ENCODE peak calls at places on chromosomes 11 and 22, in five cellular contexts. One of them, this sample, is unnamed.

GRCh38 chr11:8063319-8063718 is 17.7 kb upstream of the TUB start:
- DNase-seq in islet precursor cell: no peak
- DNase-seq in activated T-helper 1 cell treated with anti-CD3 and anti-CD28 coated beads, Interleukin-2, amount 50 U/mL, for 16 hours: no peak
- DNase-seq in naive thymus-derived CD8-positive, alpha-beta T cell: no peak
- DNase-seq in EH: peak
- DNase-seq in this sample: peak

GRCh38 chr11:113771964-113772363 is 1.5 kb downstream of the ZW10 start:
- DNase-seq in islet precursor cell: no peak
- DNase-seq in activated T-helper 1 cell treated with anti-CD3 and anti-CD28 coated beads, Interleukin-2, amount 50 U/mL, for 16 hours: no peak
- DNase-seq in naive thymus-derived CD8-positive, alpha-beta T cell: no peak
- DNase-seq in EH: no peak
- DNase-seq in this sample: no peak

GRCh38 chr11:44708063-44708462 is 18.7 kb upstream of the TSPAN18 start:
- DNase-seq in islet precursor cell: no peak
- DNase-seq in activated T-helper 1 cell treated with anti-CD3 and anti-CD28 coated beads, Interleukin-2, amount 50 U/mL, for 16 hours: no peak
- DNase-seq in naive thymus-derived CD8-positive, alpha-beta T cell: no peak
- DNase-seq in EH: no peak
- DNase-seq in this sample: no peak

GRCh38 chr11:38795027-38795426 is 2197.0 kb upstream of the RAG2 start:
- DNase-seq in islet precursor cell: no peak
- DNase-seq in activated T-helper 1 cell treated with anti-CD3 and anti-CD28 coated beads, Interleukin-2, amount 50 U/mL, for 16 hours: no peak
- DNase-seq in naive thymus-derived CD8-positive, alpha-beta T cell: no peak
- DNase-seq in EH: no peak
- DNase-seq in this sample: no peak

GRCh38 chr22:38578505-38578904 is 8.5 kb upstream of the DMC1 start:
- DNase-seq in islet precursor cell: no peak
- DNase-seq in activated T-helper 1 cell treated with anti-CD3 and anti-CD28 coated beads, Interleukin-2, amount 50 U/mL, for 16 hours: no peak
- DNase-seq in naive thymus-derived CD8-positive, alpha-beta T cell: no peak
- DNase-seq in EH: no peak
- DNase-seq in this sample: no peak

GRCh38 chr11:100867601-100868000 is 180.5 kb downstream of the ARHGAP42 start:
- DNase-seq in islet precursor cell: no peak
- DNase-seq in activated T-helper 1 cell treated with anti-CD3 and anti-CD28 coated beads, Interleukin-2, amount 50 U/mL, for 16 hours: no peak
- DNase-seq in naive thymus-derived CD8-positive, alpha-beta T cell: no peak
- DNase-seq in EH: no peak
- DNase-seq in this sample: no peak

GRCh38 chr11:111663820-111664219 is 61.6 kb downstream of the SIK2 start:
- DNase-seq in islet precursor cell: no peak
- DNase-seq in activated T-helper 1 cell treated with anti-CD3 and anti-CD28 coated beads, Interleukin-2, amount 50 U/mL, for 16 hours: no peak
- DNase-seq in naive thymus-derived CD8-positive, alpha-beta T cell: no peak
- DNase-seq in EH: peak
- DNase-seq in this sample: peak

GRCh38 chr11:36030707-36031365 is 87.0 kb downstream of the LDLRAD3 start:
- DNase-seq in islet precursor cell: peak
- DNase-seq in activated T-helper 1 cell treated with anti-CD3 and anti-CD28 coated beads, Interleukin-2, amount 50 U/mL, for 16 hours: no peak
- DNase-seq in naive thymus-derived CD8-positive, alpha-beta T cell: no peak
- DNase-seq in EH: peak
- DNase-seq in this sample: no peak

GRCh38 chr11:19093976-19094375 is 23.0 kb upstream of the ZDHHC13 start:
- DNase-seq in islet precursor cell: peak
- DNase-seq in activated T-helper 1 cell treated with anti-CD3 and anti-CD28 coated beads, Interleukin-2, amount 50 U/mL, for 16 hours: no peak
- DNase-seq in naive thymus-derived CD8-positive, alpha-beta T cell: no peak
- DNase-seq in EH: peak
- DNase-seq in this sample: no peak

GRCh38 chr11:23991140-23991539 is 505.7 kb upstream of the LUZP2 start:
- DNase-seq in islet precursor cell: no peak
- DNase-seq in activated T-helper 1 cell treated with anti-CD3 and anti-CD28 coated beads, Interleukin-2, amount 50 U/mL, for 16 hours: no peak
- DNase-seq in naive thymus-derived CD8-positive, alpha-beta T cell: no peak
- DNase-seq in EH: peak
- DNase-seq in this sample: no peak

GRCh38 chr11:119661226-119661625 is 67.8 kb downstream of the NECTIN1 start:
- DNase-seq in islet precursor cell: no peak
- DNase-seq in activated T-helper 1 cell treated with anti-CD3 and anti-CD28 coated beads, Interleukin-2, amount 50 U/mL, for 16 hours: no peak
- DNase-seq in naive thymus-derived CD8-positive, alpha-beta T cell: no peak
- DNase-seq in EH: no peak
- DNase-seq in this sample: no peak

GRCh38 chr11:112241486-112241885 is 15.3 kb downstream of the PTS start:
- DNase-seq in islet precursor cell: no peak
- DNase-seq in activated T-helper 1 cell treated with anti-CD3 and anti-CD28 coated beads, Interleukin-2, amount 50 U/mL, for 16 hours: no peak
- DNase-seq in naive thymus-derived CD8-positive, alpha-beta T cell: no peak
- DNase-seq in EH: peak
- DNase-seq in this sample: no peak

GRCh38 chr11:122756417-122756816 is 81.9 kb upstream of the CRTAM start:
- DNase-seq in islet precursor cell: no peak
- DNase-seq in activated T-helper 1 cell treated with anti-CD3 and anti-CD28 coated beads, Interleukin-2, amount 50 U/mL, for 16 hours: no peak
- DNase-seq in naive thymus-derived CD8-positive, alpha-beta T cell: peak
- DNase-seq in EH: no peak
- DNase-seq in this sample: no peak

GRCh38 chr11:830295-831131 is 2.2 kb upstream of the CD151 start:
- DNase-seq in islet precursor cell: peak
- DNase-seq in activated T-helper 1 cell treated with anti-CD3 and anti-CD28 coated beads, Interleukin-2, amount 50 U/mL, for 16 hours: no peak
- DNase-seq in naive thymus-derived CD8-positive, alpha-beta T cell: peak
- DNase-seq in EH: peak
- DNase-seq in this sample: peak

GRCh38 chr11:35141538-35141937 is 2.6 kb downstream of the CD44 start:
- DNase-seq in islet precursor cell: no peak
- DNase-seq in activated T-helper 1 cell treated with anti-CD3 and anti-CD28 coated beads, Interleukin-2, amount 50 U/mL, for 16 hours: no peak
- DNase-seq in naive thymus-derived CD8-positive, alpha-beta T cell: peak
- DNase-seq in EH: peak
- DNase-seq in this sample: peak

GRCh38 chr11:27083782-27084181 is 43.2 kb downstream of the BBOX1 start:
- DNase-seq in islet precursor cell: no peak
- DNase-seq in activated T-helper 1 cell treated with anti-CD3 and anti-CD28 coated beads, Interleukin-2, amount 50 U/mL, for 16 hours: no peak
- DNase-seq in naive thymus-derived CD8-positive, alpha-beta T cell: no peak
- DNase-seq in EH: no peak
- DNase-seq in this sample: no peak

GRCh38 chr11:100706179-100706578 is 19.1 kb downstream of the ARHGAP42 start:
- DNase-seq in islet precursor cell: no peak
- DNase-seq in activated T-helper 1 cell treated with anti-CD3 and anti-CD28 coated beads, Interleukin-2, amount 50 U/mL, for 16 hours: no peak
- DNase-seq in naive thymus-derived CD8-positive, alpha-beta T cell: no peak
- DNase-seq in EH: no peak
- DNase-seq in this sample: no peak

GRCh38 chr22:50670914-50671538 is 1.6 kb upstream of the SHANK3 start:
- DNase-seq in islet precursor cell: peak
- DNase-seq in activated T-helper 1 cell treated with anti-CD3 and anti-CD28 coated beads, Interleukin-2, amount 50 U/mL, for 16 hours: no peak
- DNase-seq in naive thymus-derived CD8-positive, alpha-beta T cell: no peak
- DNase-seq in EH: no peak
- DNase-seq in this sample: no peak

GRCh38 chr22:22410121-22410520 is 98.4 kb downstream of the ZNF280B start:
- DNase-seq in islet precursor cell: peak
- DNase-seq in activated T-helper 1 cell treated with anti-CD3 and anti-CD28 coated beads, Interleukin-2, amount 50 U/mL, for 16 hours: no peak
- DNase-seq in naive thymus-derived CD8-positive, alpha-beta T cell: no peak
- DNase-seq in EH: no peak
- DNase-seq in this sample: no peak

GRCh38 chr11:119709638-119710346 is 19.2 kb downstream of the NECTIN1 start:
- DNase-seq in islet precursor cell: peak
- DNase-seq in activated T-helper 1 cell treated with anti-CD3 and anti-CD28 coated beads, Interleukin-2, amount 50 U/mL, for 16 hours: no peak
- DNase-seq in naive thymus-derived CD8-positive, alpha-beta T cell: no peak
- DNase-seq in EH: peak
- DNase-seq in this sample: no peak

GRCh38 chr11:78840190-78840589 is 265.5 kb upstream of the NARS2 start:
- DNase-seq in islet precursor cell: no peak
- DNase-seq in activated T-helper 1 cell treated with anti-CD3 and anti-CD28 coated beads, Interleukin-2, amount 50 U/mL, for 16 hours: no peak
- DNase-seq in naive thymus-derived CD8-positive, alpha-beta T cell: no peak
- DNase-seq in EH: peak
- DNase-seq in this sample: no peak

GRCh38 chr11:115238802-115239201 is 265.4 kb downstream of the CADM1 start:
- DNase-seq in islet precursor cell: no peak
- DNase-seq in activated T-helper 1 cell treated with anti-CD3 and anti-CD28 coated beads, Interleukin-2, amount 50 U/mL, for 16 hours: no peak
- DNase-seq in naive thymus-derived CD8-positive, alpha-beta T cell: no peak
- DNase-seq in EH: no peak
- DNase-seq in this sample: peak

GRCh38 chr11:45913514-45913913 is 4.2 kb downstream of the PEX16 start:
- DNase-seq in islet precursor cell: no peak
- DNase-seq in activated T-helper 1 cell treated with anti-CD3 and anti-CD28 coated beads, Interleukin-2, amount 50 U/mL, for 16 hours: no peak
- DNase-seq in naive thymus-derived CD8-positive, alpha-beta T cell: no peak
- DNase-seq in EH: no peak
- DNase-seq in this sample: no peak

GRCh38 chr11:119337581-119338317 is 2.9 kb downstream of the C1QTNF5 start:
- DNase-seq in islet precursor cell: peak
- DNase-seq in activated T-helper 1 cell treated with anti-CD3 and anti-CD28 coated beads, Interleukin-2, amount 50 U/mL, for 16 hours: no peak
- DNase-seq in naive thymus-derived CD8-positive, alpha-beta T cell: peak
- DNase-seq in EH: peak
- DNase-seq in this sample: no peak

GRCh38 chr11:64711138-64711943 is 11.7 kb downstream of the NRXN2 start:
- DNase-seq in islet precursor cell: no peak
- DNase-seq in activated T-helper 1 cell treated with anti-CD3 and anti-CD28 coated beads, Interleukin-2, amount 50 U/mL, for 16 hours: no peak
- DNase-seq in naive thymus-derived CD8-positive, alpha-beta T cell: no peak
- DNase-seq in EH: no peak
- DNase-seq in this sample: no peak